ENCODE peak calls at places on chromosomes 3 and 15, in seven cellular contexts. One of them, this sample, is unnamed.

GRCh38 chr3:133125171-133125570 is 87.0 kb downstream of the TMEM108 start:
- DNase-seq in bronchial epithelial cell: no peak
- DNase-seq in GM12865: no peak
- DNase-seq in astrocyte of the cerebellum: no peak
- DNase-seq in endothelial cell: no peak
- DNase-seq in B cell: no peak
- DNase-seq in HFFc6: no peak
- DNase-seq in this sample: no peak

GRCh38 chr3:63132456-63133250 is 145.5 kb upstream of the SYNPR start:
- DNase-seq in bronchial epithelial cell: no peak
- DNase-seq in HFFc6: no peak
- DNase-seq in B cell: no peak
- DNase-seq in astrocyte of the cerebellum: no peak
- DNase-seq in GM12865: no peak
- DNase-seq in endothelial cell: no peak
- DNase-seq in this sample: no peak

GRCh38 chr15:88388702-88389101 is 78.5 kb downstream of the MRPL46 start:
- DNase-seq in B cell: no peak
- DNase-seq in astrocyte of the cerebellum: no peak
- DNase-seq in GM12865: no peak
- DNase-seq in bronchial epithelial cell: no peak
- DNase-seq in HFFc6: no peak
- DNase-seq in endothelial cell: no peak
- DNase-seq in this sample: peak

GRCh38 chr15:32029862-32030781 is at the start of gene CHRNA7:
- DNase-seq in bronchial epithelial cell: peak
- DNase-seq in B cell: no peak
- DNase-seq in GM12865: peak
- DNase-seq in HFFc6: no peak
- DNase-seq in astrocyte of the cerebellum: peak
- DNase-seq in endothelial cell: peak
- DNase-seq in this sample: no peak

GRCh38 chr3:106620646-106621045 is 751.8 kb upstream of the CBLB start:
- DNase-seq in GM12865: no peak
- DNase-seq in B cell: no peak
- DNase-seq in HFFc6: no peak
- DNase-seq in astrocyte of the cerebellum: no peak
- DNase-seq in endothelial cell: no peak
- DNase-seq in bronchial epithelial cell: no peak
- DNase-seq in this sample: no peak

GRCh38 chr3:132071043-132071442 is 36.2 kb upstream of the CPNE4 start:
- DNase-seq in GM12865: no peak
- DNase-seq in HFFc6: no peak
- DNase-seq in endothelial cell: no peak
- DNase-seq in bronchial epithelial cell: no peak
- DNase-seq in B cell: no peak
- DNase-seq in astrocyte of the cerebellum: no peak
- DNase-seq in this sample: no peak

GRCh38 chr3:49248828-49249227 is 28.2 kb downstream of the C3orf62 start:
- DNase-seq in endothelial cell: no peak
- DNase-seq in B cell: peak
- DNase-seq in astrocyte of the cerebellum: no peak
- DNase-seq in bronchial epithelial cell: peak
- DNase-seq in HFFc6: no peak
- DNase-seq in GM12865: peak
- DNase-seq in this sample: no peak

GRCh38 chr3:35393916-35394315 is 245.4 kb upstream of the ARPP21 start:
- DNase-seq in HFFc6: no peak
- DNase-seq in endothelial cell: no peak
- DNase-seq in GM12865: no peak
- DNase-seq in B cell: no peak
- DNase-seq in bronchial epithelial cell: peak
- DNase-seq in astrocyte of the cerebellum: no peak
- DNase-seq in this sample: peak

GRCh38 chr3:197846491-197846890 is 55.4 kb downstream of the LRCH3 start:
- DNase-seq in astrocyte of the cerebellum: no peak
- DNase-seq in endothelial cell: no peak
- DNase-seq in GM12865: peak
- DNase-seq in B cell: no peak
- DNase-seq in HFFc6: no peak
- DNase-seq in bronchial epithelial cell: no peak
- DNase-seq in this sample: no peak

DNA sequence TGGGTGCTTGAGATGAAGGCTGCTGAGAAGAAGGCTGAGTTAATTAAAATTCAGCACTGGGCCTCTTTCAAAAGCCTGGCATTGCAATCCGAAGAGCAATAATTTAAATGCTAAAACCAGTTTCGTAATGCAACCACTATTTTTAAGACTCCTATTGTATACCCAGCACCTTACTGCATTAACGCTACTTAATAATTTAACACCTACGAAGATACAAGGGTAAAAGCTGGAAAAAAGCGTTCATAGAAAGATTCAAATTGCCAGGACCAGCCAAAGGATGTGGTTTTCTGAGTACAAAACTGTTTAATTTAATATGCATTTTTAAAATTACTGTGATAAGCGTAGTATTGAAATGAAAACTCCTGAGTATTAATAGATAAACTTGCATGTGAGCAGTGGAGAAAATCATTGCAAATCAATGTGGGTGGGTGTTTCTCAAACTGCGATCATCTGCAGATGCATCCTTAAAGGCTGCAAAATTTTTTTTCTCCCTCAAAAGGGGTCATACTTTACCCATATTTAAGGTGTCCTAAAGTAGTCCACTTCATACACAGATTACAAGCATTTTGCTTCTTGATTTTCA is 12.9 kb upstream of the RASGRP1 start:
- DNase-seq in astrocyte of the cerebellum: no peak
- DNase-seq in endothelial cell: no peak
- DNase-seq in GM12865: no peak
- DNase-seq in bronchial epithelial cell: no peak
- DNase-seq in HFFc6: no peak
- DNase-seq in B cell: no peak
- DNase-seq in this sample: no peak
- TF ChIP-seq CTCF in astrocyte of the cerebellum: no peak
- TF ChIP-seq CTCF in endothelial cell: no peak
- TF ChIP-seq CTCF in GM12865: no peak
- TF ChIP-seq CTCF in bronchial epithelial cell: no peak
- TF ChIP-seq CTCF in HFFc6: no peak
- TF ChIP-seq CTCF in B cell: no peak
- TF ChIP-seq CTCF in this sample: no peak

DNA sequence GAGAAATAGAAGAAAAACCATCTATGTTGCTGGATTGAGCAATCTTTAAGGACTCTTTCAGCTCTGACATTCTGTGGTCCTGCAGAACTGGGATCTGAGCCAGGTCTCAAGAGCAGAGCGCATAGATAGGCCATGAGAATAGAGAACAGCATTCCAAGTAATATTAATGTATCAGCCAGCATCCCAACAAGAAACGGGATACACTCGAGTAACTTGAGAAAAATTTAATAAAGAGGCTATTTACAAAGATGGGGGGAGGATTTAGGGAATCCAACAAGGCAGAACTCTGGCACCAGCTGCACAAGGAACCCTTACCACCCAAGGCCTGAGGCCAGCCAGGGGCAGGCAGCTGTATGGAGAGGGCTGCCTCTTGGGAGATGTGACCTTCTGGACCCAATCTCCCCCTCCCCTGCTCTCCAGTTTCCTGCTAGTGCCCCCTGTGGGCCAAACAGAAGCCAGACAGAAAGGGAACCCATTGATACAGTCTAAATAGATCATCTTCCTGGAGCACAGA is 8.2 kb downstream of the TMOD2 start:
- DNase-seq in bronchial epithelial cell: peak
- DNase-seq in GM12865: peak
- DNase-seq in HFFc6: peak
- DNase-seq in astrocyte of the cerebellum: peak
- DNase-seq in B cell: no peak
- DNase-seq in endothelial cell: no peak
- DNase-seq in this sample: no peak
- TF ChIP-seq CTCF in bronchial epithelial cell: no peak
- TF ChIP-seq CTCF in GM12865: peak
- TF ChIP-seq CTCF in HFFc6: peak
- TF ChIP-seq CTCF in astrocyte of the cerebellum: peak
- TF ChIP-seq CTCF in B cell: no peak
- TF ChIP-seq CTCF in endothelial cell: no peak
- TF ChIP-seq CTCF in this sample: peak

GRCh38 chr3:72887723-72888545 is at the start of gene GXYLT2:
- DNase-seq in bronchial epithelial cell: peak
- DNase-seq in astrocyte of the cerebellum: no peak
- DNase-seq in endothelial cell: peak
- DNase-seq in GM12865: peak
- DNase-seq in HFFc6: peak
- DNase-seq in B cell: peak
- DNase-seq in this sample: no peak
- TF ChIP-seq CTCF in bronchial epithelial cell: peak
- TF ChIP-seq CTCF in astrocyte of the cerebellum: no peak
- TF ChIP-seq CTCF in endothelial cell: no peak
- TF ChIP-seq CTCF in GM12865: no peak
- TF ChIP-seq CTCF in HFFc6: no peak
- TF ChIP-seq CTCF in B cell: no peak
- TF ChIP-seq CTCF in this sample: no peak

GRCh38 chr3:37545479-37545878 is 316.2 kb upstream of the CTDSPL start:
- DNase-seq in HFFc6: no peak
- DNase-seq in bronchial epithelial cell: no peak
- DNase-seq in endothelial cell: no peak
- DNase-seq in GM12865: no peak
- DNase-seq in B cell: no peak
- DNase-seq in astrocyte of the cerebellum: no peak
- DNase-seq in this sample: no peak

GRCh38 chr3:37543692-37544091 is 318.0 kb upstream of the CTDSPL start:
- DNase-seq in B cell: no peak
- DNase-seq in GM12865: no peak
- DNase-seq in astrocyte of the cerebellum: no peak
- DNase-seq in bronchial epithelial cell: peak
- DNase-seq in HFFc6: no peak
- DNase-seq in endothelial cell: no peak
- DNase-seq in this sample: no peak

GRCh38 chr3:37544105-37544504 is 317.6 kb upstream of the CTDSPL start:
- DNase-seq in astrocyte of the cerebellum: no peak
- DNase-seq in endothelial cell: no peak
- DNase-seq in bronchial epithelial cell: no peak
- DNase-seq in HFFc6: no peak
- DNase-seq in GM12865: no peak
- DNase-seq in B cell: no peak
- DNase-seq in this sample: no peak

GRCh38 chr3:37544869-37545352 is 316.8 kb upstream of the CTDSPL start:
- DNase-seq in bronchial epithelial cell: no peak
- DNase-seq in endothelial cell: peak
- DNase-seq in HFFc6: no peak
- DNase-seq in astrocyte of the cerebellum: no peak
- DNase-seq in B cell: no peak
- DNase-seq in GM12865: no peak
- DNase-seq in this sample: no peak

DNA sequence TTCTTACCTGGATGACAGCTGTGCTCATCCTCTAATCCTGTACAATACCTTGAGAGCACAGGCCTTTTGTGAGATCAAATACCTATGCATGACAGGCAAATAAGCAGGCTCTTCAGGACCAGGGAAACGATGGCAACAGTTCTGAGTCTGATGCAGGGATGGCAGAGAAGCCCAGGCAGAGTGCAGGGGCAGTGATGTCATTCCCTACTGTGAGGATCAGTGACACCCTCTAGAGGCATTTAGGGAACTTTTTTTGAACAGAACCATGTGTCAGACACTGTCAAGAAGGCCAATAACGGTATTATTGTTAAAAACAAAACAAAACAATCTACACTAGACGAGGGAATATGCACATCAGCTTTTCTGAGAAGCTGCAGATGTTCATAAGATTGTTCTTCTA is 314.8 kb upstream of the CTDSPL start:
- DNase-seq in B cell: no peak
- DNase-seq in GM12865: peak
- DNase-seq in astrocyte of the cerebellum: no peak
- DNase-seq in endothelial cell: no peak
- DNase-seq in bronchial epithelial cell: peak
- DNase-seq in HFFc6: peak
- DNase-seq in this sample: no peak
- TF ChIP-seq CTCF in B cell: no peak
- TF ChIP-seq CTCF in GM12865: no peak
- TF ChIP-seq CTCF in astrocyte of the cerebellum: no peak
- TF ChIP-seq CTCF in endothelial cell: no peak
- TF ChIP-seq CTCF in bronchial epithelial cell: peak
- TF ChIP-seq CTCF in HFFc6: no peak
- TF ChIP-seq CTCF in this sample: peak

DNA sequence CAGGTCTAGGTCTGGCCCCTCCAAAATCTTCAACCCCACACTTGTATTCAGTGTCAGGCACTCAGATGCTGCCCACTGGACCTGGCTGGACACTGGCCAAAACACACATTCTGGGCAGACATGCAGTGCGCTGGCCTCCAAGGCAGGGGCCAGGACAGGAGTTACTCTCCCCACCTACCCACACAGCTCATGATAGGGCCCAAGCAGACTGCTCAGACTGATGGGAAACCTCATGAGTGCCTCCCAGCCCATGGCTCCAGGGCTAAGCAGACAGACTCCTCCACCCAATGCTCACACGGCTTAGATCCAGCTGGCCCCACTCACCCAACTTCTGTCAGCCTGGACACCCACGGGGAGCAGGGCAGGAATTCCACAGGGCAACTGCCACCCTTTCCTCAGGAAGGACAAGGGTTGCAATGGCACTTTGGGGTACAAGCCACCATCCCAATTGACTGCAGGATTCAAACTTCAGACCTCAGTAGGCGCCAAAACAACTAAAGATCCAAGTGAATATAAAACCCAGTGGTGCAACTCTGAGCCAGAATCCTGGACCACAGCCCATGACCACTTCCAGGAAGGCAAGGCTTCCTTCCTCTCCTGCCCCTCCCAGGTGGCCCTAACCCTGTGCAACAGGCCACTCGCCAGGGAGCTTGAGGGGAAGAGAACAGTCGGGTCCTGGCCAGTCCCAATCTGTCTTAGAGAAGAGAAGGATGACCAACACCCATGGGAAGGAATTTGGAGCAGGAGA is 1.4 kb downstream of the LTF start:
- DNase-seq in B cell: no peak
- DNase-seq in astrocyte of the cerebellum: no peak
- DNase-seq in endothelial cell: no peak
- DNase-seq in GM12865: no peak
- DNase-seq in bronchial epithelial cell: no peak
- DNase-seq in HFFc6: no peak
- DNase-seq in this sample: no peak
- TF ChIP-seq CTCF in B cell: no peak
- TF ChIP-seq CTCF in astrocyte of the cerebellum: no peak
- TF ChIP-seq CTCF in endothelial cell: no peak
- TF ChIP-seq CTCF in GM12865: no peak
- TF ChIP-seq CTCF in bronchial epithelial cell: no peak
- TF ChIP-seq CTCF in HFFc6: no peak
- TF ChIP-seq CTCF in this sample: no peak

DNA sequence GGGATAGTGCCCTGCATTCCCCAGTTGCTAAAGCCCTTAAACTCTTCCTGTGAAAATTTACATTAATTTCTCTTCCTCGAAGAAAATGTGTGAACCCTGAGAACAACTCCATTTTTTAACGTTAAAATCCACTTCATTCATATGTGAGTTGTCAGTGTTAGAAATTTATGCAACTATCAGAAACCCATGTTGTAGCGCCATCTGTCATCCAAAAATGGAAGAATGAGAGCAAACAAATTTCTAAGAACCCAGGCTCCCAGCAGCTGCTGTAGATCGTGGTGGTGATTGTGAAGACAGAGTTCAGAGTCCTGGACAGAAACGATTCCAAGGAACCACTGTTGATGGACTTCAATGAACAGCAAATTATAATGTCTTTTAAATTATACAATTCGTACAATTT is 179.7 kb upstream of the NDN start:
- DNase-seq in B cell: no peak
- DNase-seq in GM12865: no peak
- DNase-seq in HFFc6: no peak
- DNase-seq in bronchial epithelial cell: no peak
- DNase-seq in astrocyte of the cerebellum: no peak
- DNase-seq in endothelial cell: no peak
- DNase-seq in this sample: no peak
- TF ChIP-seq CTCF in B cell: no peak
- TF ChIP-seq CTCF in GM12865: no peak
- TF ChIP-seq CTCF in HFFc6: peak
- TF ChIP-seq CTCF in bronchial epithelial cell: no peak
- TF ChIP-seq CTCF in astrocyte of the cerebellum: peak
- TF ChIP-seq CTCF in endothelial cell: peak
- TF ChIP-seq CTCF in this sample: peak

This sample was measured in kidney epithelial cell.